ENCODE peak calls at places on chromosomes 5 and 9, in eight cellular contexts. L is IMR-90, Y is esophagus squamous epithelium, I is ovary, V is body of pancreas, M is tibial nerve, O is breast epithelium, K is adrenal gland. J is an unnamed sample. For H3K4me1, the result is how much of the 10 kb centered on the place peaks cover.

GRCh38 chr5:98763001-98763630 is 10.3 kb upstream of the RGMB start:
- DNase-seq in L (peak), Y (no peak), I (no peak), V (no peak), M (no peak), O (no peak), K (no peak), J (no peak)

GRCh38 chr5:156380846-156381245 is 53.9 kb downstream of the SGCD start:
- DNase-seq in L (peak), Y (no peak), I (peak), V (no peak), M (no peak), O (no peak), K (no peak), J (no peak)

GRCh38 chr5:150523472-150524350 is 15.8 kb downstream of the NDST1 start:
- DNase-seq in L (peak), Y (no peak), I (no peak), V (peak), M (no peak), O (no peak), K (peak), J (peak)

GRCh38 chr9:27771803-27772545 is 198.7 kb upstream of the C9orf72 start:
- DNase-seq in L (no peak), Y (no peak), I (no peak), V (no peak), M (no peak), O (no peak), K (no peak), J (no peak)

GRCh38 chr5:127386557-127386956 is 96.0 kb downstream of the MEGF10 start:
- DNase-seq in L (peak), Y (no peak), I (no peak), V (no peak), M (no peak), O (no peak), K (no peak), J (no peak)

GRCh38 chr9:130095872-130096271 is 42.2 kb downstream of the GPR107 start:
- DNase-seq in L (no peak), Y (no peak), I (no peak), V (no peak), M (no peak), O (no peak), K (peak), J (no peak)

GRCh38 chr5:39547548-39548154 is 122.9 kb upstream of the DAB2 start:
- DNase-seq in L (peak), Y (no peak), I (no peak), V (peak), M (no peak), O (no peak), K (no peak), J (no peak)

GRCh38 chr5:65858316-65858715 is 68.1 kb upstream of the ERBIN start:
- DNase-seq in L (peak), Y (no peak), I (no peak), V (no peak), M (no peak), O (no peak), K (no peak), J (no peak)

GRCh38 chr5:14281746-14282181 is 138.6 kb downstream of the TRIO start:
- DNase-seq in L (no peak), Y (no peak), I (no peak), V (no peak), M (no peak), O (no peak), K (no peak), J (no peak)

GRCh38 chr9:96461336-96461735 is 11.4 kb downstream of the HABP4 start:
- DNase-seq in L (no peak), Y (no peak), I (no peak), V (no peak), M (no peak), O (no peak), K (no peak), J (no peak)

GRCh38 chr5:108321341-108321740 is 60.6 kb downstream of the FBXL17 start:
- DNase-seq in L (no peak), Y (no peak), I (no peak), V (no peak), M (no peak), O (no peak), K (no peak), J (no peak)

GRCh38 chr5:171630047-171630669 is 155.5 kb upstream of the SMIM23 start:
- DNase-seq in L (peak), Y (no peak), I (no peak), V (peak), M (peak), O (no peak), K (peak), J (no peak)

GRCh38 chr5:166845044-166845443 is 1446.4 kb upstream of the WWC1 start:
- DNase-seq in L (no peak), Y (no peak), I (no peak), V (no peak), M (no peak), O (no peak), K (no peak), J (no peak)

GRCh38 chr9:136732446-136733178 is 10.1 kb downstream of the LCN10 start:
- DNase-seq in L (no peak), Y (no peak), I (no peak), V (no peak), M (no peak), O (no peak), K (no peak), J (no peak)

GRCh38 chr5:179878222-179879002 is 19.8 kb upstream of the MRNIP start:
- DNase-seq in L (no peak), Y (no peak), I (no peak), V (no peak), M (no peak), O (peak), K (no peak), J (no peak)

GRCh38 chr9:135812961-135813360 is 94.4 kb downstream of the CAMSAP1 start:
- DNase-seq in L (no peak), Y (no peak), I (no peak), V (no peak), M (no peak), O (peak), K (no peak), J (no peak)

GRCh38 chr9:96556701-96557461 is 62.8 kb downstream of the CDC14B start:
- DNase-seq in L (no peak), Y (no peak), I (no peak), V (no peak), M (no peak), O (no peak), K (no peak), J (no peak)

GRCh38 chr9:107208121-107208520 is 75.0 kb upstream of the RAD23B start:
- DNase-seq in L (peak), Y (no peak), I (no peak), V (no peak), M (no peak), O (no peak), K (no peak), J (no peak)

GRCh38 chr9:117413346-117414219 is 1.3 kb downstream of the ASTN2 start:
- DNase-seq in L (no peak), Y (no peak), I (no peak), V (peak), M (no peak), O (no peak), K (no peak), J (no peak)

GRCh38 chr9:117491491-117491890 is 76.6 kb upstream of the ASTN2 start:
- DNase-seq in L (no peak), Y (no peak), I (no peak), V (peak), M (no peak), O (no peak), K (no peak), J (peak)

GRCh38 chr9:78542491-78543175 is 245.7 kb downstream of the PSAT1 start:
- DNase-seq in L (no peak), Y (no peak), I (no peak), V (no peak), M (no peak), O (no peak), K (no peak), J (no peak)

GRCh38 chr9:99606955-99607354 is 214.7 kb upstream of the NR4A3 start:
- DNase-seq in L (no peak), Y (no peak), I (no peak), V (peak), M (no peak), O (no peak), K (no peak), J (no peak)

GRCh38 chr9:38278457-38278856 is 114.0 kb upstream of the ALDH1B1 start:
- DNase-seq in L (no peak), Y (no peak), I (no peak), V (no peak), M (no peak), O (no peak), K (no peak), J (no peak)

GRCh38 chr5:60274704-60275103 is 381.2 kb upstream of the PDE4D start:
- DNase-seq in L (no peak), Y (no peak), I (no peak), V (no peak), M (no peak), O (no peak), K (no peak), J (no peak)

GRCh38 chr9:100167176-100167575 is 68.1 kb downstream of the INVS start:
- DNase-seq in L (peak), Y (no peak), I (no peak), V (no peak), M (no peak), O (no peak), K (no peak), J (no peak)

GRCh38 chr5:38382898-38383297 is 124.5 kb downstream of the EGFLAM start:
- DNase-seq in L (peak), Y (no peak), I (peak), V (peak), M (peak), O (peak), K (peak), J (peak)

GRCh38 chr9:121204121-121204520 is 2.5 kb upstream of the RAB14 start:
- DNase-seq in L (no peak), Y (no peak), I (no peak), V (no peak), M (no peak), O (no peak), K (no peak), J (no peak)

GRCh38 chr5:17379188-17379951 is 118.7 kb upstream of the TAF11L2 start:
- DNase-seq in L (peak), Y (no peak), I (no peak), V (no peak), M (no peak), O (no peak), K (no peak), J (no peak)

GRCh38 chr9:98575379-98576346 is 133.1 kb downstream of the GABBR2 start:
- DNase-seq in L (peak), Y (no peak), I (no peak), V (no peak), M (no peak), O (no peak), K (no peak), J (no peak)

GRCh38 chr5:18487928-18488480 is 853.7 kb downstream of the TAF11L14 start:
- DNase-seq in L (no peak), Y (no peak), I (no peak), V (no peak), M (no peak), O (no peak), K (no peak), J (no peak)

GRCh38 chr9:4397917-4398316 is 92.4 kb upstream of the SLC1A1 start:
- DNase-seq in L (peak), Y (no peak), I (no peak), V (no peak), M (no peak), O (no peak), K (no peak), J (no peak)

GRCh38 chr5:142621227-142621626 is 64.7 kb downstream of the FGF1 start:
- DNase-seq in L (peak), Y (no peak), I (no peak), V (no peak), M (no peak), O (no peak), K (no peak), J (no peak)

GRCh38 chr5:107875834-107876233 is 205.1 kb upstream of the EFNA5 start:
- DNase-seq in L (peak), Y (no peak), I (no peak), V (no peak), M (no peak), O (no peak), K (no peak), J (no peak)

GRCh38 chr9:133775951-133776905 is 38.1 kb upstream of the SARDH start:
- DNase-seq in L (no peak), Y (no peak), I (no peak), V (no peak), M (no peak), O (no peak), K (no peak), J (no peak)

GRCh38 chr9:4741365-4742031 is 496 bp upstream of the AK3 start:
- DNase-seq in L (no peak), Y (no peak), I (peak), V (peak), M (no peak), O (no peak), K (peak), J (no peak)

GRCh38 chr5:161851691-161852299 is 3.9 kb downstream of the GABRA1 start:
- DNase-seq in L (no peak), Y (no peak), I (no peak), V (no peak), M (no peak), O (no peak), K (no peak), J (no peak)

GRCh38 chr5:67234671-67235176 is 38.1 kb upstream of the CD180 start:
- DNase-seq in L (peak), Y (no peak), I (peak), V (no peak), M (no peak), O (no peak), K (peak), J (no peak)

GRCh38 chr9:6686396-6686795 is 40.9 kb upstream of the GLDC start:
- DNase-seq in L (peak), Y (no peak), I (no peak), V (no peak), M (no peak), O (no peak), K (no peak), J (no peak)

DNA sequence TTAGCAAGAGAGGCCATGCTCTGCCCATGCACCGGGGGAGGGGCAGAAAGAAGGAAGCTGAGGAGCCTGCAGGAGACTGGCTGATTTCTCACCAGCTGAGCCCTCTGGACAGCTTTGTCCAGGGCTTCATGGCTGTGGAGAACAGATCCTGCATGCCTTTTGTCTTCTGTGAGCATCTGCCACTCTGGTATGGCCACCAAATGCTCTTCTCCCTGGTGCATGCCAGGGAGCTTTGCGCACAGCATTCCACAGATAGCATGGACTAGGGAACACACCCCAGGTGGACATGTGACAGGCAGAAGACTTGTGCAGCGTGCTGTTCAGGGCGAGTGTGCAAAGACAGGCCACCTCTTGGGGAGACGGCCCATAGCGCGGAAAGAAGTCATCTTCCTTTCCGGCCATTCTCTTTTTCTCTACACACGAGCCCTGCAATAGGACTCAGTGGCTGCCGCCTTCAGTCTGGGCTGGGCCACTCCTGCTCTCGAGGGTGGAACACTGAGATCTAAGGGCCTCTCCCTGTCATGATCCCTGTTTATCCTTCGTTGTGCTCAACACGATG is 56.7 kb downstream of the GADD45G start:
- DNase-seq in L (no peak), Y (no peak), I (no peak), V (peak), M (no peak), O (no peak), K (peak), J (no peak)
- H3K4me1 ChIP-seq in L (under half), Y (under half), I (under half), V (half or more), M (under half), O (under half), K (under half), J (half or more)

GRCh38 chr5:68484307-68485068 is 268.9 kb downstream of the PIK3R1 start:
- DNase-seq in L (peak), Y (no peak), I (no peak), V (no peak), M (no peak), O (no peak), K (no peak), J (no peak)

GRCh38 chr5:68494771-68495170 is 279.2 kb downstream of the PIK3R1 start:
- DNase-seq in L (peak), Y (no peak), I (no peak), V (no peak), M (no peak), O (no peak), K (no peak), J (no peak)

GRCh38 chr5:68490401-68490800 is 274.8 kb downstream of the PIK3R1 start:
- DNase-seq in L (no peak), Y (no peak), I (no peak), V (no peak), M (no peak), O (no peak), K (no peak), J (no peak)

DNA sequence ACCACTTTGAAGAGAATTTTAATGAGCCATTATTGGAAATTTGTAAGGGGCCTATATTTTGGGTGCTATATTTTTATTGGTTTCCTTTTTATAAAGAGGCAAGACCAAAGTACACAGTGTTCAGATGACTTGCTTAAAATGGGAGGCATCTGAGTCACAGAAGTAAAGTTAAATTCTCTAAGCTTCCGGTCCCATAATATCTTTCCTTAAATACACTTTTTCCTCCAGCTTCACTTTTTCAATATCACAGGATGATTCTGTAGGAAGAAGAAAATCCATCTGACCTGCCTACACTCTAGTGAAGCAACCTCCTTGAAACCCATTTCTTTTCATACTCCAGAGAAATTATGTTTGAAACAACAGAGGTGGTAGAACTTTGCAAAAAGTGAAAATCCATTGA is 274.0 kb downstream of the PIK3R1 start:
- DNase-seq in L (no peak), Y (no peak), I (no peak), V (no peak), M (no peak), O (no peak), K (no peak), J (no peak)
- TF ChIP-seq POLR2A in L (no peak), Y (no peak), I (no peak), V (no peak), M (no peak), O (no peak), K (no peak), J (no peak)

GRCh38 chr5:138330813-138331448 is 673 bp downstream of the CDC25C start:
- DNase-seq in L (no peak), Y (no peak), I (no peak), V (no peak), M (no peak), O (no peak), K (no peak), J (no peak)
- H3K27ac ChIP-seq in L (peak), Y (no peak), I (no peak), V (no peak), M (no peak), O (no peak), K (no peak), J (no peak)

GRCh38 chr5:115588640-115589039 is 13.6 kb downstream of the TICAM2 start:
- DNase-seq in L (no peak), Y (no peak), I (no peak), V (no peak), M (no peak), O (no peak), K (no peak), J (no peak)

GRCh38 chr5:115586525-115587146 is 15.6 kb downstream of the TICAM2 start:
- DNase-seq in L (peak), Y (no peak), I (no peak), V (no peak), M (no peak), O (no peak), K (no peak), J (no peak)

GRCh38 chr5:115584501-115584900 is 17.8 kb downstream of the TICAM2 start:
- DNase-seq in L (no peak), Y (no peak), I (no peak), V (no peak), M (no peak), O (no peak), K (no peak), J (no peak)

GRCh38 chr5:115585265-115585664 is 17.0 kb downstream of the TICAM2 start:
- DNase-seq in L (peak), Y (no peak), I (no peak), V (no peak), M (no peak), O (no peak), K (no peak), J (no peak)

GRCh38 chr5:115589043-115589442 is 13.2 kb downstream of the TICAM2 start:
- DNase-seq in L (no peak), Y (no peak), I (no peak), V (peak), M (no peak), O (no peak), K (no peak), J (no peak)
- H3K4me1 ChIP-seq in L (under half), Y (under half), I (under half), V (under half), M (under half), O (under half), K (under half), J (under half)

GRCh38 chr5:138566792-138567191 is 8.4 kb downstream of the HSPA9 start:
- DNase-seq in L (no peak), Y (no peak), I (no peak), V (no peak), M (no peak), O (no peak), K (no peak), J (no peak)

GRCh38 chr5:138563340-138564118 is 11.7 kb downstream of the HSPA9 start:
- DNase-seq in L (no peak), Y (no peak), I (no peak), V (no peak), M (no peak), O (no peak), K (no peak), J (no peak)

GRCh38 chr5:138565100-138565821 is 9.9 kb downstream of the HSPA9 start:
- DNase-seq in L (no peak), Y (no peak), I (no peak), V (no peak), M (no peak), O (no peak), K (no peak), J (no peak)

GRCh38 chr5:138568061-138568824 is 7.0 kb downstream of the HSPA9 start:
- DNase-seq in L (peak), Y (no peak), I (no peak), V (no peak), M (no peak), O (no peak), K (no peak), J (no peak)

GRCh38 chr5:138564242-138564641 is 11.0 kb downstream of the HSPA9 start:
- DNase-seq in L (no peak), Y (no peak), I (no peak), V (no peak), M (no peak), O (no peak), K (no peak), J (no peak)
- TF ChIP-seq POLR2A in L (no peak), Y (no peak), I (no peak), V (no peak), M (no peak), O (no peak), K (no peak), J (no peak)

GRCh38 chr5:158669275-158669674 is 430.4 kb downstream of the EBF1 start:
- DNase-seq in L (no peak), Y (no peak), I (no peak), V (no peak), M (no peak), O (no peak), K (no peak), J (no peak)
- H3K27ac ChIP-seq in L (no peak), Y (no peak), I (no peak), V (no peak), M (no peak), O (no peak), K (no peak), J (no peak)

GRCh38 chr9:126450537-126451205 is 124.0 kb downstream of the MVB12B start:
- DNase-seq in L (no peak), Y (no peak), I (no peak), V (no peak), M (no peak), O (no peak), K (no peak), J (no peak)
- H3K4me1 ChIP-seq in L (under half), Y (under half), I (under half), V (under half), M (under half), O (under half), K (under half), J (under half)